ENCODE peak calls at places on chromosomes 11 and 22, in seven cellular contexts. Z is neural progenitor cell, V is mammary epithelial cell, Q is cardiac muscle cell, H is fibroblast of the aortic adventitia, X is neuronal stem cell, T is fibroblast of lung. N is an unnamed sample.

GRCh38 chr11:12232819-12233601 is 122.6 kb downstream of the MICAL2 start:
- DNase-seq in Z (no peak), V (peak), Q (peak), H (peak), X (no peak), T (peak), N (peak)

GRCh38 chr11:130599073-130599654 is 150.7 kb downstream of the ADAMTS15 start:
- DNase-seq in Z (no peak), V (no peak), Q (peak), H (peak), X (no peak), T (peak), N (peak)

GRCh38 chr11:6096417-6096816 is 11.1 kb upstream of the OR56B4 start:
- DNase-seq in Z (no peak), V (no peak), Q (peak), H (peak), X (no peak), T (no peak), N (no peak)

GRCh38 chr22:18023509-18024275 is 669 bp downstream of the MICAL3 start:
- DNase-seq in Z (peak), V (peak), Q (peak), H (peak), X (peak), T (peak), N (peak)

GRCh38 chr11:127643659-127644058 is 643.1 kb upstream of the KIRREL3 start:
- DNase-seq in Z (no peak), V (no peak), Q (no peak), H (no peak), X (no peak), T (no peak), N (no peak)

GRCh38 chr11:132523929-132524328 is 1008.4 kb downstream of the OPCML start:
- DNase-seq in Z (no peak), V (peak), Q (no peak), H (no peak), X (no peak), T (no peak), N (peak)

GRCh38 chr11:86035164-86035563 is 33.7 kb downstream of the PICALM start:
- DNase-seq in Z (no peak), V (no peak), Q (no peak), H (no peak), X (no peak), T (no peak), N (no peak)

GRCh38 chr11:32116668-32117067 is 25.8 kb downstream of the RCN1 start:
- DNase-seq in Z (no peak), V (no peak), Q (no peak), H (no peak), X (no peak), T (no peak), N (no peak)

GRCh38 chr11:44611687-44612437 is 46.4 kb downstream of the CD82 start:
- DNase-seq in Z (no peak), V (peak), Q (no peak), H (no peak), X (no peak), T (no peak), N (no peak)

GRCh38 chr11:18802381-18803257 is 11.0 kb upstream of the PTPN5 start:
- DNase-seq in Z (peak), V (peak), Q (peak), H (peak), X (peak), T (peak), N (peak)

GRCh38 chr11:75655619-75656018 is 13.2 kb downstream of the MAP6 start:
- DNase-seq in Z (no peak), V (no peak), Q (no peak), H (peak), X (no peak), T (no peak), N (no peak)

GRCh38 chr22:29041408-29041807 is 20.2 kb downstream of the C22orf31 start:
- DNase-seq in Z (no peak), V (peak), Q (peak), H (peak), X (no peak), T (peak), N (no peak)

GRCh38 chr11:57649826-57650738 is at the start of gene YPEL4:
- DNase-seq in Z (peak), V (peak), Q (peak), H (peak), X (no peak), T (peak), N (peak)

GRCh38 chr11:1619449-1619848 is 2.5 kb downstream of the KRTAP5-4 start:
- DNase-seq in Z (no peak), V (peak), Q (peak), H (no peak), X (no peak), T (no peak), N (no peak)

GRCh38 chr11:84498016-84498415 is 1129.1 kb downstream of the DLG2 start:
- DNase-seq in Z (no peak), V (no peak), Q (peak), H (peak), X (no peak), T (peak), N (no peak)

GRCh38 chr22:35971418-35972119 is 57.1 kb downstream of the RBFOX2 start:
- DNase-seq in Z (no peak), V (no peak), Q (peak), H (peak), X (no peak), T (peak), N (no peak)

GRCh38 chr11:2704356-2704755 is 4.6 kb upstream of the KCNQ1OT1 start:
- DNase-seq in Z (no peak), V (no peak), Q (no peak), H (no peak), X (no peak), T (no peak), N (no peak)

GRCh38 chr11:113553905-113554304 is 78.7 kb upstream of the DRD2 start:
- DNase-seq in Z (peak), V (no peak), Q (no peak), H (no peak), X (no peak), T (no peak), N (no peak)

GRCh38 chr11:67415501-67416304 is at the start of gene CARNS1:
- DNase-seq in Z (peak), V (no peak), Q (no peak), H (no peak), X (no peak), T (no peak), N (no peak)

GRCh38 chr11:15779518-15779917 is 576.8 kb downstream of the SOX6 start:
- DNase-seq in Z (no peak), V (no peak), Q (no peak), H (no peak), X (no peak), T (no peak), N (no peak)

GRCh38 chr11:26709057-26709456 is 12.8 kb downstream of the SLC5A12 start:
- DNase-seq in Z (no peak), V (no peak), Q (no peak), H (no peak), X (no peak), T (no peak), N (no peak)

GRCh38 chr11:3946445-3947017 is 91.1 kb downstream of the STIM1 start:
- DNase-seq in Z (no peak), V (no peak), Q (no peak), H (peak), X (no peak), T (no peak), N (no peak)

GRCh38 chr22:32042924-32043323 is at the start of gene SLC5A1:
- DNase-seq in Z (no peak), V (peak), Q (no peak), H (no peak), X (no peak), T (no peak), N (peak)

GRCh38 chr11:130897262-130898182 is 18.8 kb downstream of the SNX19 start:
- DNase-seq in Z (no peak), V (peak), Q (peak), H (peak), X (no peak), T (peak), N (peak)

GRCh38 chr22:43008509-43008908 is 6.4 kb downstream of the PACSIN2 start:
- DNase-seq in Z (no peak), V (no peak), Q (no peak), H (peak), X (no peak), T (no peak), N (no peak)

GRCh38 chr11:86571273-86571948 is 101.0 kb downstream of the ME3 start:
- DNase-seq in Z (peak), V (no peak), Q (peak), H (no peak), X (no peak), T (no peak), N (no peak)

GRCh38 chr11:27678242-27678641 is 22.0 kb downstream of the BDNF start:
- DNase-seq in Z (no peak), V (no peak), Q (no peak), H (no peak), X (no peak), T (no peak), N (no peak)

GRCh38 chr11:23730307-23730998 is 766.4 kb upstream of the LUZP2 start:
- DNase-seq in Z (no peak), V (no peak), Q (no peak), H (no peak), X (no peak), T (no peak), N (no peak)

GRCh38 chr22:21926728-21927127 is 25.9 kb downstream of the PPM1F start:
- DNase-seq in Z (no peak), V (no peak), Q (no peak), H (no peak), X (no peak), T (no peak), N (no peak)

GRCh38 chr11:70535191-70535971 is 137.1 kb downstream of the CTTN start:
- DNase-seq in Z (no peak), V (no peak), Q (no peak), H (no peak), X (no peak), T (no peak), N (no peak)

GRCh38 chr22:39995346-39996252 is 845 bp downstream of the FAM83F start:
- DNase-seq in Z (no peak), V (peak), Q (no peak), H (no peak), X (no peak), T (no peak), N (peak)

GRCh38 chr22:39994566-39995345 is at the start of gene FAM83F:
- DNase-seq in Z (peak), V (peak), Q (peak), H (no peak), X (no peak), T (no peak), N (peak)

GRCh38 chr22:39997939-39998726 is 3.4 kb downstream of the FAM83F start:
- DNase-seq in Z (peak), V (peak), Q (peak), H (no peak), X (no peak), T (no peak), N (peak)

GRCh38 chr22:39997421-39997820 is 2.7 kb downstream of the FAM83F start:
- DNase-seq in Z (no peak), V (no peak), Q (no peak), H (no peak), X (no peak), T (no peak), N (no peak)

GRCh38 chr22:39996732-39997131 is 2.0 kb downstream of the FAM83F start:
- DNase-seq in Z (no peak), V (peak), Q (no peak), H (no peak), X (no peak), T (no peak), N (peak)
- H3K4me3 ChIP-seq in Z (no peak), V (peak), Q (no peak), H (no peak), X (no peak), T (no peak), N (peak)

GRCh38 chr11:61507962-61508824 is at the start of gene LRRC10B:
- DNase-seq in Z (peak), V (no peak), Q (no peak), H (no peak), X (peak), T (no peak), N (peak)
- H3K4me3 ChIP-seq in Z (peak), V (no peak), Q (peak), H (peak), X (peak), T (no peak), N (no peak)

DNA sequence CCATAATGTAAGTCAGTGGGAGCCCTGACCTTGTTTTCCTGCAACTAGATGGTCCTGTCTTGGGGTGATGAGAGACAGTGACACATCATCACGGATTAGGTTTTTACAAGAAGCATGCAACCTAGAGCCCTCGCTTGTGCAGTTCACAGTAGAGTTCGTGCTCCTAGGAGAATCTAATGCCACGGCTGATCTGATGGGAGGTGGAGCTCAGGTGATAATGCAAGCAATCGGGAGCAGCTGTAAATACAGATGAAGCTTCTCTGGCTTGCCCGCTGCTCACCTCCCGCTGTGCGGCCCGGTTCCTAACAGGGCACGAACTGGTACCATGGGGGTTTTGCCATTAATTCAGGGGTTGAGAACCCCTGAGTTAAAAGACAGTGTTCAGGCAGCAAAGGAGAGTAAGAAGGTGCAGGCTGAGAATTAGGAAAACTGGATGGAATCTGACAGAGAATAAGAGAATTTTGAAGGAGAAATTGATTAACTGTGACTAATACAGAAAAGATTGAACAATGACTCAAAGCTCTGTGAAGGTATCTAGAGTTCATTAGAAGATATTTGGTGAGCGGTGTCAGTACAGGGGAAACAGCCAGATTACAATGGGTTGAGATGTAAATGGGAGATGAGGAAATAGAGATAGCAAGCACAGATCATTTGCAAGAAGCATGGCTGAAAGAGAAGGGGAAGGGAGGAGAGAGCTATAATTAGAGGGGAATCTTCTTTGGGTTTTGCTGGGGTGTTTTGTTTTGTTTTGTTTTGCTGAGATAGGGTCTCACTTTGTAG is 21.0 kb downstream of the WEE1 start:
- DNase-seq in Z (no peak), V (no peak), Q (no peak), H (no peak), X (no peak), T (no peak), N (no peak)
- H3K4me3 ChIP-seq in Z (no peak), V (no peak), Q (no peak), H (no peak), X (no peak), T (no peak), N (no peak)

GRCh38 chr11:99020324-99021225 is at the start of gene CNTN5:
- DNase-seq in Z (peak), V (peak), Q (peak), H (no peak), X (peak), T (peak), N (peak)
- H3K4me3 ChIP-seq in Z (peak), V (peak), Q (peak), H (no peak), X (peak), T (peak), N (peak)

GRCh38 chr11:64609436-64610047 is 18.5 kb downstream of the SLC22A12 start:
- DNase-seq in Z (no peak), V (no peak), Q (no peak), H (no peak), X (no peak), T (no peak), N (no peak)

GRCh38 chr11:64606796-64607380 is 15.9 kb downstream of the SLC22A12 start:
- DNase-seq in Z (no peak), V (no peak), Q (no peak), H (no peak), X (no peak), T (no peak), N (no peak)

GRCh38 chr11:64608636-64609035 is 17.6 kb downstream of the SLC22A12 start:
- DNase-seq in Z (peak), V (no peak), Q (no peak), H (no peak), X (no peak), T (no peak), N (no peak)

GRCh38 chr11:64607381-64608259 is 16.6 kb downstream of the SLC22A12 start:
- DNase-seq in Z (peak), V (no peak), Q (peak), H (peak), X (no peak), T (peak), N (peak)

DNA sequence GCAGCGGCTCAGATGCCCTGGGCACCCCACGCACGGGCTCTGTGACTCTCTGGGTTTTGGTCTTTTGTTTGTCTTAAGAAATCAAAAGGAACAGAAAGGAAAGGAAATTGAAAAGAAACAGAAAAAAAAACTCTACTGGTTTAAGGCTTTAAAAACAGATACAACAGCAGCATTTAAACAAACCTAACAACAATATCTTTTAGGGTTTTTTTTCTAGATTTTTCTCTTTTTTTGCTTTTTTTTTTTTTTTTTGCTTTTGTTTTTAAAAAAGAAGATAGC is 17.2 kb downstream of the SLC22A12 start:
- DNase-seq in Z (no peak), V (no peak), Q (no peak), H (no peak), X (no peak), T (no peak), N (no peak)
- H3K4me3 ChIP-seq in Z (no peak), V (no peak), Q (no peak), H (peak), X (no peak), T (no peak), N (no peak)

GRCh38 chr11:63280920-63281319 is 37.5 kb upstream of the SLC22A25 start:
- DNase-seq in Z (no peak), V (no peak), Q (no peak), H (no peak), X (no peak), T (no peak), N (no peak)
- H3K4me3 ChIP-seq in Z (no peak), V (no peak), Q (no peak), H (no peak), X (no peak), T (no peak), N (no peak)